ENCODE peak calls at places on chromosome 19, in four cellular contexts. D is heart right ventricle, S is spleen, X is pons. H is an unnamed sample.

GRCh38 chr19:36152061-36152885 is at the start of gene COX7A1:
- DNase-seq in D (peak; percentile 86), S (peak; percentile 87), X (no peak), H (peak; percentile 76)

GRCh38 chr19:2201473-2202148 is 34.5 kb downstream of the PLEKHJ1 start:
- DNase-seq in S (no peak), D (no peak), X (no peak), H (no peak)

GRCh38 chr19:7973883-7974282 is 30.4 kb upstream of the TIMM44 start:
- DNase-seq in D (peak; percentile 81), X (peak; percentile 70), S (no peak), H (no peak)

GRCh38 chr19:17542042-17542441 is 13.4 kb upstream of the COLGALT1 start:
- DNase-seq in S (no peak), D (no peak), X (no peak), H (no peak)

GRCh38 chr19:31598730-31599238 is 249.5 kb upstream of the TSHZ3 start:
- DNase-seq in D (no peak), S (no peak), X (no peak), H (no peak)

GRCh38 chr19:56633021-56633420 is 9.9 kb upstream of the SMIM17 start:
- DNase-seq in X (no peak), S (no peak), D (no peak), H (no peak)

GRCh38 chr19:49136771-49137171 is 17.4 kb downstream of the PPFIA3 start:
- DNase-seq in X (no peak), D (peak; percentile 85), S (no peak), H (no peak)

GRCh38 chr19:15449620-15450527 is at the start of gene WIZ:
- DNase-seq in X (peak; percentile 52), S (peak; percentile 94), D (peak; percentile 92), H (peak; percentile 80)

GRCh38 chr19:13865578-13866462 is 11.1 kb upstream of the NANOS3 start:
- DNase-seq in D (no peak), S (peak; percentile 78), X (no peak), H (peak; percentile 83)

GRCh38 chr19:52170304-52170703 is 1.1 kb downstream of the ZNF836 start:
- DNase-seq in D (no peak), S (no peak), X (no peak), H (no peak)